ENCODE peak calls at places on chromosome 9, in four cellular contexts. L is renal cortical epithelial cell, J is AG10803, G is cerebellar cortex. B is an unnamed sample.

GRCh38 chr9:129036241-129036922 is at the start of gene MIGA2:
- DNase-seq in L (peak; percentile 98), J (peak; percentile 99), G (peak; percentile 100), B (peak; percentile 99)

GRCh38 chr9:113863345-113863744 is 12.8 kb upstream of the ZNF618 start:
- DNase-seq in L (no peak), J (no peak), G (no peak), B (no peak)

GRCh38 chr9:127541176-127541575 is 70.9 kb upstream of the STXBP1 start:
- DNase-seq in L (no peak), J (no peak), G (no peak), B (no peak)

GRCh38 chr9:76342201-76342600 is 52.0 kb downstream of the RFK start:
- DNase-seq in L (no peak), J (no peak), G (no peak), B (no peak)

GRCh38 chr9:134433101-134433500 is 106.8 kb downstream of the RXRA start:
- DNase-seq in L (peak; percentile 28), J (peak; percentile 51), G (peak; percentile 39), B (no peak)

GRCh38 chr9:96344458-96345180 is 38.9 kb downstream of the SLC35D2 start:
- DNase-seq in L (peak; percentile 98), J (peak; percentile 94), G (no peak), B (no peak)

GRCh38 chr9:74803366-74804017 is 84.2 kb downstream of the TRPM6 start:
- DNase-seq in L (peak; percentile 47), J (no peak), G (no peak), B (no peak)

GRCh38 chr9:123329329-123329955 is 26.6 kb upstream of the CRB2 start:
- DNase-seq in L (peak; percentile 31), J (peak; percentile 39), G (no peak), B (peak; percentile 13)

GRCh38 chr9:93673844-93674334 is 97.5 kb downstream of the PHF2 start:
- DNase-seq in L (no peak), J (no peak), G (no peak), B (no peak)

GRCh38 chr9:31304576-31304975 is 1079.9 kb upstream of the ACO1 start:
- DNase-seq in L (peak; percentile 80), J (peak; percentile 34), G (no peak), B (no peak)

B was measured in Kasumi-1.